ENCODE peak calls at places on chromosomes 3 and 15, in four cellular contexts. One of them, this sample, is unnamed.

GRCh38 chr15:79834496-79834895 is 62.3 kb downstream of the MTHFS start:
- DNase-seq in activated CD8-positive, alpha-beta T cell treated with anti-CD3 and anti-CD28 coated beads, Interleukin-2, amount 10 ng/mL, durations not matched to agents 7 days and 5 days: no peak
- DNase-seq in NCI-H748 treated with DMSO at 0.1 percent for 48 hours: no peak
- DNase-seq in activated T-cell treated with anti-CD3 and anti-CD28 coated beads for 48 hours: no peak
- DNase-seq in this sample: no peak

GRCh38 chr15:44718927-44719292 is 7.6 kb downstream of the B2M start:
- DNase-seq in activated CD8-positive, alpha-beta T cell treated with anti-CD3 and anti-CD28 coated beads, Interleukin-2, amount 10 ng/mL, durations not matched to agents 7 days and 5 days: no peak
- DNase-seq in NCI-H748 treated with DMSO at 0.1 percent for 48 hours: no peak
- DNase-seq in activated T-cell treated with anti-CD3 and anti-CD28 coated beads for 48 hours: no peak
- DNase-seq in this sample: no peak

GRCh38 chr3:16441306-16441898 is 72.1 kb downstream of the RFTN1 start:
- DNase-seq in activated CD8-positive, alpha-beta T cell treated with anti-CD3 and anti-CD28 coated beads, Interleukin-2, amount 10 ng/mL, durations not matched to agents 7 days and 5 days: no peak
- DNase-seq in NCI-H748 treated with DMSO at 0.1 percent for 48 hours: peak
- DNase-seq in activated T-cell treated with anti-CD3 and anti-CD28 coated beads for 48 hours: no peak
- DNase-seq in this sample: no peak

GRCh38 chr3:192879346-192880031 is 38.2 kb downstream of the MB21D2 start:
- DNase-seq in activated CD8-positive, alpha-beta T cell treated with anti-CD3 and anti-CD28 coated beads, Interleukin-2, amount 10 ng/mL, durations not matched to agents 7 days and 5 days: no peak
- DNase-seq in NCI-H748 treated with DMSO at 0.1 percent for 48 hours: no peak
- DNase-seq in activated T-cell treated with anti-CD3 and anti-CD28 coated beads for 48 hours: no peak
- DNase-seq in this sample: no peak

GRCh38 chr3:102810937-102811336 is 376.1 kb downstream of the ZPLD1 start:
- DNase-seq in activated CD8-positive, alpha-beta T cell treated with anti-CD3 and anti-CD28 coated beads, Interleukin-2, amount 10 ng/mL, durations not matched to agents 7 days and 5 days: no peak
- DNase-seq in NCI-H748 treated with DMSO at 0.1 percent for 48 hours: no peak
- DNase-seq in activated T-cell treated with anti-CD3 and anti-CD28 coated beads for 48 hours: no peak
- DNase-seq in this sample: no peak

GRCh38 chr15:46315540-46315939 is 680.7 kb downstream of the SQOR start:
- DNase-seq in activated CD8-positive, alpha-beta T cell treated with anti-CD3 and anti-CD28 coated beads, Interleukin-2, amount 10 ng/mL, durations not matched to agents 7 days and 5 days: no peak
- DNase-seq in NCI-H748 treated with DMSO at 0.1 percent for 48 hours: no peak
- DNase-seq in activated T-cell treated with anti-CD3 and anti-CD28 coated beads for 48 hours: no peak
- DNase-seq in this sample: no peak

GRCh38 chr3:60202052-60202753 is 1049.0 kb downstream of the FHIT start:
- DNase-seq in activated CD8-positive, alpha-beta T cell treated with anti-CD3 and anti-CD28 coated beads, Interleukin-2, amount 10 ng/mL, durations not matched to agents 7 days and 5 days: no peak
- DNase-seq in NCI-H748 treated with DMSO at 0.1 percent for 48 hours: peak
- DNase-seq in activated T-cell treated with anti-CD3 and anti-CD28 coated beads for 48 hours: no peak
- DNase-seq in this sample: no peak

GRCh38 chr15:59349715-59350420 is 22.8 kb downstream of the MYO1E start:
- DNase-seq in activated CD8-positive, alpha-beta T cell treated with anti-CD3 and anti-CD28 coated beads, Interleukin-2, amount 10 ng/mL, durations not matched to agents 7 days and 5 days: no peak
- DNase-seq in NCI-H748 treated with DMSO at 0.1 percent for 48 hours: no peak
- DNase-seq in activated T-cell treated with anti-CD3 and anti-CD28 coated beads for 48 hours: peak
- DNase-seq in this sample: no peak

GRCh38 chr15:73727330-73728018 is 25.7 kb downstream of the INSYN1 start:
- DNase-seq in activated CD8-positive, alpha-beta T cell treated with anti-CD3 and anti-CD28 coated beads, Interleukin-2, amount 10 ng/mL, durations not matched to agents 7 days and 5 days: no peak
- DNase-seq in NCI-H748 treated with DMSO at 0.1 percent for 48 hours: no peak
- DNase-seq in activated T-cell treated with anti-CD3 and anti-CD28 coated beads for 48 hours: no peak
- DNase-seq in this sample: no peak

GRCh38 chr3:37181766-37182165 is 7.4 kb upstream of the LRRFIP2 start:
- DNase-seq in activated CD8-positive, alpha-beta T cell treated with anti-CD3 and anti-CD28 coated beads, Interleukin-2, amount 10 ng/mL, durations not matched to agents 7 days and 5 days: no peak
- DNase-seq in NCI-H748 treated with DMSO at 0.1 percent for 48 hours: no peak
- DNase-seq in activated T-cell treated with anti-CD3 and anti-CD28 coated beads for 48 hours: no peak
- DNase-seq in this sample: no peak

GRCh38 chr3:65575376-65575840 is 463.3 kb downstream of the MAGI1 start:
- DNase-seq in activated CD8-positive, alpha-beta T cell treated with anti-CD3 and anti-CD28 coated beads, Interleukin-2, amount 10 ng/mL, durations not matched to agents 7 days and 5 days: no peak
- DNase-seq in NCI-H748 treated with DMSO at 0.1 percent for 48 hours: no peak
- DNase-seq in activated T-cell treated with anti-CD3 and anti-CD28 coated beads for 48 hours: no peak
- DNase-seq in this sample: no peak

GRCh38 chr3:11143476-11143875 is 10.8 kb upstream of the HRH1 start:
- DNase-seq in activated CD8-positive, alpha-beta T cell treated with anti-CD3 and anti-CD28 coated beads, Interleukin-2, amount 10 ng/mL, durations not matched to agents 7 days and 5 days: no peak
- DNase-seq in NCI-H748 treated with DMSO at 0.1 percent for 48 hours: no peak
- DNase-seq in activated T-cell treated with anti-CD3 and anti-CD28 coated beads for 48 hours: no peak
- DNase-seq in this sample: no peak

GRCh38 chr3:135412475-135412874 is 553.1 kb upstream of the PPP2R3A start:
- DNase-seq in activated CD8-positive, alpha-beta T cell treated with anti-CD3 and anti-CD28 coated beads, Interleukin-2, amount 10 ng/mL, durations not matched to agents 7 days and 5 days: no peak
- DNase-seq in NCI-H748 treated with DMSO at 0.1 percent for 48 hours: no peak
- DNase-seq in activated T-cell treated with anti-CD3 and anti-CD28 coated beads for 48 hours: no peak
- DNase-seq in this sample: no peak

GRCh38 chr3:46882377-46883015 is 5.0 kb downstream of the PTH1R start:
- DNase-seq in activated CD8-positive, alpha-beta T cell treated with anti-CD3 and anti-CD28 coated beads, Interleukin-2, amount 10 ng/mL, durations not matched to agents 7 days and 5 days: no peak
- DNase-seq in NCI-H748 treated with DMSO at 0.1 percent for 48 hours: no peak
- DNase-seq in activated T-cell treated with anti-CD3 and anti-CD28 coated beads for 48 hours: no peak
- DNase-seq in this sample: no peak

GRCh38 chr15:89667706-89667960 is 11.5 kb downstream of the PLIN1 start:
- DNase-seq in activated CD8-positive, alpha-beta T cell treated with anti-CD3 and anti-CD28 coated beads, Interleukin-2, amount 10 ng/mL, durations not matched to agents 7 days and 5 days: no peak
- DNase-seq in NCI-H748 treated with DMSO at 0.1 percent for 48 hours: no peak
- DNase-seq in activated T-cell treated with anti-CD3 and anti-CD28 coated beads for 48 hours: no peak
- DNase-seq in this sample: no peak

GRCh38 chr3:39812537-39812936 is 3.1 kb downstream of the MYRIP start:
- DNase-seq in activated CD8-positive, alpha-beta T cell treated with anti-CD3 and anti-CD28 coated beads, Interleukin-2, amount 10 ng/mL, durations not matched to agents 7 days and 5 days: no peak
- DNase-seq in NCI-H748 treated with DMSO at 0.1 percent for 48 hours: peak
- DNase-seq in activated T-cell treated with anti-CD3 and anti-CD28 coated beads for 48 hours: no peak
- DNase-seq in this sample: no peak

GRCh38 chr3:190321789-190322603 is at the start of gene CLDN1:
- DNase-seq in activated CD8-positive, alpha-beta T cell treated with anti-CD3 and anti-CD28 coated beads, Interleukin-2, amount 10 ng/mL, durations not matched to agents 7 days and 5 days: peak
- DNase-seq in NCI-H748 treated with DMSO at 0.1 percent for 48 hours: peak
- DNase-seq in activated T-cell treated with anti-CD3 and anti-CD28 coated beads for 48 hours: peak
- DNase-seq in this sample: peak

GRCh38 chr3:181326637-181327223 is 337.2 kb upstream of the DNAJC19 start:
- DNase-seq in activated CD8-positive, alpha-beta T cell treated with anti-CD3 and anti-CD28 coated beads, Interleukin-2, amount 10 ng/mL, durations not matched to agents 7 days and 5 days: peak
- DNase-seq in NCI-H748 treated with DMSO at 0.1 percent for 48 hours: peak
- DNase-seq in activated T-cell treated with anti-CD3 and anti-CD28 coated beads for 48 hours: no peak
- DNase-seq in this sample: no peak

GRCh38 chr3:120552184-120553020 is 43.7 kb upstream of the NDUFB4 start:
- DNase-seq in activated CD8-positive, alpha-beta T cell treated with anti-CD3 and anti-CD28 coated beads, Interleukin-2, amount 10 ng/mL, durations not matched to agents 7 days and 5 days: no peak
- DNase-seq in NCI-H748 treated with DMSO at 0.1 percent for 48 hours: no peak
- DNase-seq in activated T-cell treated with anti-CD3 and anti-CD28 coated beads for 48 hours: no peak
- DNase-seq in this sample: no peak

GRCh38 chr3:50320853-50321145 is 1.7 kb downstream of the HYAL2 start:
- DNase-seq in activated CD8-positive, alpha-beta T cell treated with anti-CD3 and anti-CD28 coated beads, Interleukin-2, amount 10 ng/mL, durations not matched to agents 7 days and 5 days: no peak
- DNase-seq in NCI-H748 treated with DMSO at 0.1 percent for 48 hours: no peak
- DNase-seq in activated T-cell treated with anti-CD3 and anti-CD28 coated beads for 48 hours: no peak
- DNase-seq in this sample: no peak

GRCh38 chr3:51311055-51311454 is 74.0 kb upstream of the MANF start:
- DNase-seq in activated CD8-positive, alpha-beta T cell treated with anti-CD3 and anti-CD28 coated beads, Interleukin-2, amount 10 ng/mL, durations not matched to agents 7 days and 5 days: no peak
- DNase-seq in NCI-H748 treated with DMSO at 0.1 percent for 48 hours: no peak
- DNase-seq in activated T-cell treated with anti-CD3 and anti-CD28 coated beads for 48 hours: no peak
- DNase-seq in this sample: no peak

GRCh38 chr15:31571676-31572075 is 245.0 kb downstream of the KLF13 start:
- DNase-seq in activated CD8-positive, alpha-beta T cell treated with anti-CD3 and anti-CD28 coated beads, Interleukin-2, amount 10 ng/mL, durations not matched to agents 7 days and 5 days: no peak
- DNase-seq in NCI-H748 treated with DMSO at 0.1 percent for 48 hours: no peak
- DNase-seq in activated T-cell treated with anti-CD3 and anti-CD28 coated beads for 48 hours: no peak
- DNase-seq in this sample: no peak

GRCh38 chr3:120111898-120112297 is 17.7 kb upstream of the GSK3B start:
- DNase-seq in activated CD8-positive, alpha-beta T cell treated with anti-CD3 and anti-CD28 coated beads, Interleukin-2, amount 10 ng/mL, durations not matched to agents 7 days and 5 days: no peak
- DNase-seq in NCI-H748 treated with DMSO at 0.1 percent for 48 hours: no peak
- DNase-seq in activated T-cell treated with anti-CD3 and anti-CD28 coated beads for 48 hours: no peak
- DNase-seq in this sample: no peak

GRCh38 chr3:157156844-157157635 is 2.9 kb downstream of the CCNL1 start:
- DNase-seq in activated CD8-positive, alpha-beta T cell treated with anti-CD3 and anti-CD28 coated beads, Interleukin-2, amount 10 ng/mL, durations not matched to agents 7 days and 5 days: no peak
- DNase-seq in NCI-H748 treated with DMSO at 0.1 percent for 48 hours: no peak
- DNase-seq in activated T-cell treated with anti-CD3 and anti-CD28 coated beads for 48 hours: no peak
- DNase-seq in this sample: no peak

GRCh38 chr15:22240403-22240802 is 160.1 kb downstream of the OR4M2 start:
- DNase-seq in activated CD8-positive, alpha-beta T cell treated with anti-CD3 and anti-CD28 coated beads, Interleukin-2, amount 10 ng/mL, durations not matched to agents 7 days and 5 days: no peak
- DNase-seq in NCI-H748 treated with DMSO at 0.1 percent for 48 hours: no peak
- DNase-seq in activated T-cell treated with anti-CD3 and anti-CD28 coated beads for 48 hours: no peak
- DNase-seq in this sample: no peak

GRCh38 chr3:8985876-8986275 is 22.6 kb upstream of the RAD18 start:
- DNase-seq in activated CD8-positive, alpha-beta T cell treated with anti-CD3 and anti-CD28 coated beads, Interleukin-2, amount 10 ng/mL, durations not matched to agents 7 days and 5 days: no peak
- DNase-seq in NCI-H748 treated with DMSO at 0.1 percent for 48 hours: no peak
- DNase-seq in activated T-cell treated with anti-CD3 and anti-CD28 coated beads for 48 hours: no peak
- DNase-seq in this sample: no peak

GRCh38 chr15:66233487-66234415 is 19.8 kb downstream of the MEGF11 start:
- DNase-seq in activated CD8-positive, alpha-beta T cell treated with anti-CD3 and anti-CD28 coated beads, Interleukin-2, amount 10 ng/mL, durations not matched to agents 7 days and 5 days: peak
- DNase-seq in NCI-H748 treated with DMSO at 0.1 percent for 48 hours: no peak
- DNase-seq in activated T-cell treated with anti-CD3 and anti-CD28 coated beads for 48 hours: no peak
- DNase-seq in this sample: no peak

GRCh38 chr3:38031022-38031994 is 1.9 kb upstream of the PLCD1 start:
- DNase-seq in activated CD8-positive, alpha-beta T cell treated with anti-CD3 and anti-CD28 coated beads, Interleukin-2, amount 10 ng/mL, durations not matched to agents 7 days and 5 days: no peak
- DNase-seq in NCI-H748 treated with DMSO at 0.1 percent for 48 hours: no peak
- DNase-seq in activated T-cell treated with anti-CD3 and anti-CD28 coated beads for 48 hours: peak
- DNase-seq in this sample: peak

GRCh38 chr15:68503791-68504720 is 72.1 kb upstream of the ITGA11 start:
- DNase-seq in activated CD8-positive, alpha-beta T cell treated with anti-CD3 and anti-CD28 coated beads, Interleukin-2, amount 10 ng/mL, durations not matched to agents 7 days and 5 days: peak
- DNase-seq in NCI-H748 treated with DMSO at 0.1 percent for 48 hours: no peak
- DNase-seq in activated T-cell treated with anti-CD3 and anti-CD28 coated beads for 48 hours: no peak
- DNase-seq in this sample: no peak

GRCh38 chr15:69165637-69166025 is 5.2 kb downstream of the GLCE start:
- DNase-seq in activated CD8-positive, alpha-beta T cell treated with anti-CD3 and anti-CD28 coated beads, Interleukin-2, amount 10 ng/mL, durations not matched to agents 7 days and 5 days: no peak
- DNase-seq in NCI-H748 treated with DMSO at 0.1 percent for 48 hours: no peak
- DNase-seq in activated T-cell treated with anti-CD3 and anti-CD28 coated beads for 48 hours: no peak
- DNase-seq in this sample: no peak

This sample was measured in effector CD4-positive, alpha-beta T cell.